ENCODE peak calls at places on chromosomes 11 and 22, in four cellular contexts. One of them, this sample, is unnamed.

GRCh38 chr11:63020671-63021255 is 5.1 kb upstream of the SLC22A8 start:
- DNase-seq in WTC11: peak; percentile 85
- DNase-seq in HepG2: no peak
- DNase-seq in K562: peak; percentile 62
- DNase-seq in this sample: peak; percentile 56

GRCh38 chr11:91857194-91857593 is 367.4 kb upstream of the FAT3 start:
- DNase-seq in WTC11: no peak
- DNase-seq in HepG2: no peak
- DNase-seq in K562: no peak
- DNase-seq in this sample: no peak

GRCh38 chr11:94151903-94152677 is 23.4 kb downstream of the PANX1 start:
- DNase-seq in WTC11: no peak
- DNase-seq in HepG2: peak; percentile 72
- DNase-seq in K562: peak; percentile 71
- DNase-seq in this sample: no peak

GRCh38 chr22:47032091-47032943 is 269.9 kb downstream of the TBC1D22A start:
- DNase-seq in WTC11: peak; percentile 5
- DNase-seq in HepG2: no peak
- DNase-seq in K562: no peak
- DNase-seq in this sample: no peak

GRCh38 chr22:44192098-44192810 is 11.5 kb downstream of the PARVG start:
- DNase-seq in WTC11: peak; percentile 86
- DNase-seq in HepG2: no peak
- DNase-seq in K562: peak; percentile 60
- DNase-seq in this sample: peak; percentile 75

GRCh38 chr11:76831911-76832310 is 28.8 kb upstream of the ACER3 start:
- DNase-seq in WTC11: no peak
- DNase-seq in HepG2: no peak
- DNase-seq in K562: no peak
- DNase-seq in this sample: no peak

GRCh38 chr11:68200639-68201038 is 12.5 kb downstream of the KMT5B start:
- DNase-seq in WTC11: no peak
- DNase-seq in HepG2: no peak
- DNase-seq in K562: no peak
- DNase-seq in this sample: no peak

GRCh38 chr11:4826425-4826824 is 5.3 kb downstream of the OR51F2 start:
- DNase-seq in WTC11: no peak
- DNase-seq in HepG2: no peak
- DNase-seq in K562: peak; percentile 4
- DNase-seq in this sample: no peak

GRCh38 chr22:42321908-42322561 is 51.6 kb upstream of the TCF20 start:
- DNase-seq in WTC11: no peak
- DNase-seq in HepG2: no peak
- DNase-seq in K562: no peak
- DNase-seq in this sample: no peak

GRCh38 chr11:118873804-118874203 is 9.9 kb upstream of the CXCR5 start:
- DNase-seq in WTC11: no peak
- DNase-seq in HepG2: no peak
- DNase-seq in K562: no peak
- DNase-seq in this sample: no peak

GRCh38 chr11:43735931-43736330 is 55.4 kb downstream of the HSD17B12 start:
- DNase-seq in WTC11: no peak
- DNase-seq in HepG2: no peak
- DNase-seq in K562: no peak
- DNase-seq in this sample: no peak

GRCh38 chr22:46244771-46245170 is 5.3 kb downstream of the CDPF1 start:
- DNase-seq in WTC11: no peak
- DNase-seq in HepG2: no peak
- DNase-seq in K562: no peak
- DNase-seq in this sample: no peak

GRCh38 chr11:81869337-81870065 is 864.2 kb downstream of the FAM181B start:
- DNase-seq in WTC11: no peak
- DNase-seq in HepG2: no peak
- DNase-seq in K562: no peak
- DNase-seq in this sample: no peak

GRCh38 chr22:22201185-22201924 is 43.2 kb upstream of the VPREB1 start:
- DNase-seq in WTC11: peak; percentile 50
- DNase-seq in HepG2: peak; percentile 25
- DNase-seq in K562: peak; percentile 91
- DNase-seq in this sample: peak; percentile 71

GRCh38 chr11:94793822-94794221 is 25.7 kb downstream of the AMOTL1 start:
- DNase-seq in WTC11: no peak
- DNase-seq in HepG2: no peak
- DNase-seq in K562: no peak
- DNase-seq in this sample: no peak

GRCh38 chr11:75795276-75796090 is 19.5 kb upstream of the UVRAG start:
- DNase-seq in WTC11: no peak
- DNase-seq in HepG2: peak; percentile 80
- DNase-seq in K562: no peak
- DNase-seq in this sample: no peak

GRCh38 chr11:33021937-33022336 is 6.3 kb downstream of the DEPDC7 start:
- DNase-seq in WTC11: no peak
- DNase-seq in HepG2: no peak
- DNase-seq in K562: no peak
- DNase-seq in this sample: no peak

GRCh38 chr11:29518389-29519174 is 498.2 kb downstream of the KCNA4 start:
- DNase-seq in WTC11: peak; percentile 46
- DNase-seq in HepG2: no peak
- DNase-seq in K562: no peak
- DNase-seq in this sample: no peak
- TF ChIP-seq ELF4 in WTC11: no peak
- TF ChIP-seq ELF4 in HepG2: no peak
- TF ChIP-seq ELF4 in K562: no peak
- TF ChIP-seq ELF4 in this sample: no peak

GRCh38 chr11:26044389-26044788 is 287.5 kb upstream of the ANO3 start:
- DNase-seq in WTC11: no peak
- DNase-seq in HepG2: no peak
- DNase-seq in K562: no peak
- DNase-seq in this sample: no peak
- TF ChIP-seq ELF4 in WTC11: no peak
- TF ChIP-seq ELF4 in HepG2: no peak
- TF ChIP-seq ELF4 in K562: no peak
- TF ChIP-seq ELF4 in this sample: no peak

DNA sequence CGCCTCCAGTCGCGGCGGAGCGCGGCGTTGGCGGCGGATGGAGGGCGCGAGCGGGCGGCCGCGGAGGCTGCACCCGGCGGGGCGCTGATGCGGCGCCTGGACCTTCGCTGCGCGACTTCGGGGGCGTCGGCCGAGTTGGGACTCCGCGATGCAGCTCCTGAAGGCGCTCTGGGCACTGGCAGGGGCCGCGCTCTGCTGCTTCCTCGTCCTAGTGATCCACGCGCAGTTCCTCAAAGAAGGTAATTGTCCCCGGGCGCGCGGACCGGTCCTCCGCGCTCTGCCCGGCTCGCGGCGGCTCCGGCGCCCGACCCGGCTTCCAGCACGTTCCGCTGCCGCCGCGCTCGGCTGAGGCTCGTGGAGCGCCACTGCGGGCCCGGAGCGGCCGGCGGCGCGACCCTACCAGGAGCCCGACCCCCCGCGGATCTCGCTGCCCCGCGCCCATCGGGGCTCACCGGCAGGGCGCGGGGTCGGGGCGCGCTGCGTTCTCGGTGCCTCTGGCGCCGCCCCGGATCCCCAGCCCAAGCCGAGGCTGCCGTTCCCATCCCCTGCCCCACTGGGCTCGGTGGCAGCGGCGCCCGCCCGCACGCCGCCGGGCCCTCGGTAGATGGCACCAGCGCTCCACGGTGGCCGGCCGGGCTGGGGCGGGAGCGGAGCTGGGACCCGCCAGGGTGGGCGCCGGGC is 1251.2 kb downstream of the BRD1 start:
- DNase-seq in WTC11: peak; percentile 67
- DNase-seq in HepG2: no peak
- DNase-seq in K562: no peak
- DNase-seq in this sample: no peak
- TF ChIP-seq ELF4 in WTC11: no peak
- TF ChIP-seq ELF4 in HepG2: no peak
- TF ChIP-seq ELF4 in K562: no peak
- TF ChIP-seq ELF4 in this sample: no peak

DNA sequence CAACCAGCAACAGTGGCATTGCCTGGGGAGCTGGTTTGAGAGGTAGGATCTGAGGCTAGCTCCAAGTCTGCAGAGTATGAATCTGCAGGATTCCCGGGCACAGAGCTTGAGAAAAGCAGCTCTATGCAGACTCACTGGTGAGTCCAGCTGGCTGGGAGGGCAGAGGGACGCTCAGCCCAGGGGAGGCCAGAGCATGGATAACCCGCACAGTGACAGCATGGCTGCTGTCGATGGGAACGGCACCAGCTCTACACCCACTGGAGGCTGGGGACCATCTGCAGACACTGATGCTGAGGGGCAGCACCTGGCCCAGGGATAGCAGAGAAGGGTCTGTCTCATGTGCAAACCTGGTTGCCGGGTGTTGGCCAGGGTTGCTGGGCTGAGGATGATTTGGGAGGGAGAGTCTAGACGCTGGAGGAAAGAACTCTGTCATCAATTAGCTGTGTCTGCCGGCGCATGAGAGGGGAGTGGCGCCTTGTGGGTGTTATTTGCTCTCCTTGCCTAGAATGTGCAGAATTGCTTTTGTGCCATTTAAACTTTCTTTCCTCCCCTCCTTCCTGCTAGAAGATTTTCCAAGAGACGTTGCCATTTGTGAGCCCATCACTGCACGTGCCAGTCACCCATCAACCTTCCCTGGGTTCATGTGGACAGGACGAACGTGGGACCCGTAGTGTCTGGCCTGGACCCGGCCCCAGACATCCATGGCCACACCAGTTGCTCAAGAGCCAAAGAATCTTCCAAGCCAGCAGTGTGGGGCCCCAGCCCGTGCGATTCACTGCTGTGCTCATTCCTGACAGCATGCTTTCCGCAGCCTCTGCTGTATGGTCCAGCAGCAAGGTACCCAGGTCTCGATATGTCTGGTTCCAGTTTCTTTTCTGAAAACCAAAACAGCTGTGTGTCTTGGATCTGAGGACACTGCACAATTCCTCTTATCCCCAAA is 19.1 kb upstream of the LINC01488 start:
- DNase-seq in WTC11: no peak
- DNase-seq in HepG2: no peak
- DNase-seq in K562: no peak
- DNase-seq in this sample: no peak
- TF ChIP-seq ELF4 in WTC11: no peak
- TF ChIP-seq ELF4 in HepG2: no peak
- TF ChIP-seq ELF4 in K562: no peak
- TF ChIP-seq ELF4 in this sample: no peak

GRCh38 chr11:129144256-129144655 is 47.9 kb downstream of the ARHGAP32 start:
- DNase-seq in WTC11: no peak
- DNase-seq in HepG2: no peak
- DNase-seq in K562: no peak
- DNase-seq in this sample: no peak

GRCh38 chr11:129141748-129142475 is 50.2 kb downstream of the ARHGAP32 start:
- DNase-seq in WTC11: no peak
- DNase-seq in HepG2: no peak
- DNase-seq in K562: no peak
- DNase-seq in this sample: no peak

GRCh38 chr11:129146196-129146595 is 45.9 kb downstream of the ARHGAP32 start:
- DNase-seq in WTC11: no peak
- DNase-seq in HepG2: no peak
- DNase-seq in K562: no peak
- DNase-seq in this sample: no peak

GRCh38 chr11:129145276-129145675 is 46.8 kb downstream of the ARHGAP32 start:
- DNase-seq in WTC11: no peak
- DNase-seq in HepG2: no peak
- DNase-seq in K562: no peak
- DNase-seq in this sample: no peak

DNA sequence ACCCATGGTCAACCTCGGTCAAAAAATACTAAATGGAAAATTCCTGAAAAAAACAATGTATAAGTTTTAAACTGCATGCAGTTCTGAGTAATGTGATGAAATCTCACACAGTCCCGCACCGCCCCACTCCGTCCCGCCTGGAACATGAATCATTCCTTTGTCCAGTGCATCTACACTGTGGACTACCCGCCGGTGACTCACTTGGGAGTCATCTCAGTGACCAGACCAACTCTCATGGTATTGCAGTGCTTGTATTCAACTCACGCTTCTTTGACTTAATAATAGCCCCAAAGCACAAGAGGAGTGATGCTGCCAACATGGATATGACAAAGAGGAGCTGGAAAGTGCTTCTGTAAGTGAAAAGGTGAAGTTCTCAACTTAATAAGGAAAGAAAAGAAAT is 48.8 kb downstream of the ARHGAP32 start:
- DNase-seq in WTC11: no peak
- DNase-seq in HepG2: peak; percentile 97
- DNase-seq in K562: no peak
- DNase-seq in this sample: peak; percentile 48
- TF ChIP-seq ELF4 in WTC11: no peak
- TF ChIP-seq ELF4 in HepG2: no peak
- TF ChIP-seq ELF4 in K562: no peak
- TF ChIP-seq ELF4 in this sample: no peak

GRCh38 chr22:36365020-36365411 is 22.8 kb downstream of the MYH9 start:
- DNase-seq in WTC11: no peak
- DNase-seq in HepG2: no peak
- DNase-seq in K562: peak; percentile 82
- DNase-seq in this sample: no peak
- TF ChIP-seq ELF4 in WTC11: no peak
- TF ChIP-seq ELF4 in HepG2: no peak
- TF ChIP-seq ELF4 in K562: no peak
- TF ChIP-seq ELF4 in this sample: no peak

GRCh38 chr11:3222003-3222855 is 3.6 kb upstream of the MRGPRG start:
- DNase-seq in WTC11: peak; percentile 10
- DNase-seq in HepG2: no peak
- DNase-seq in K562: no peak
- DNase-seq in this sample: no peak

GRCh38 chr11:3221408-3222002 is 2.9 kb upstream of the MRGPRG start:
- DNase-seq in WTC11: peak; percentile 11
- DNase-seq in HepG2: no peak
- DNase-seq in K562: no peak
- DNase-seq in this sample: no peak

GRCh38 chr11:3223932-3224729 is 5.5 kb upstream of the MRGPRG start:
- DNase-seq in WTC11: peak; percentile 28
- DNase-seq in HepG2: no peak
- DNase-seq in K562: no peak
- DNase-seq in this sample: no peak

GRCh38 chr11:3224730-3225098 is 6.1 kb upstream of the MRGPRG start:
- DNase-seq in WTC11: no peak
- DNase-seq in HepG2: no peak
- DNase-seq in K562: no peak
- DNase-seq in this sample: no peak

GRCh38 chr11:3222941-3223905 is 4.6 kb upstream of the MRGPRG start:
- DNase-seq in WTC11: no peak
- DNase-seq in HepG2: no peak
- DNase-seq in K562: no peak
- DNase-seq in this sample: no peak
- TF ChIP-seq ELF4 in WTC11: no peak
- TF ChIP-seq ELF4 in HepG2: no peak
- TF ChIP-seq ELF4 in K562: no peak
- TF ChIP-seq ELF4 in this sample: no peak